ENCODE peak calls at places on chromosomes 13 and 19, in nine cellular contexts. O is glutamatergic neuron, B is fibroblast of mammary gland, X is psoas muscle, H is right lobe of liver, U is lower leg skin, N is fibroblast of lung, M is mesothelial cell of epicardium, G is OCI-LY7. A is an unnamed sample.

GRCh38 chr13:48210178-48210577 is 22.8 kb upstream of the ITM2B start:
- DNase-seq in U (no peak), N (peak; percentile 89), G (no peak), M (no peak), H (no peak), B (peak; percentile 90), O (no peak), X (no peak), A (no peak)

GRCh38 chr19:18896421-18896841 is 473 bp upstream of the CERS1 start:
- DNase-seq in G (no peak), B (no peak), U (no peak), H (no peak), N (peak; percentile 13), X (no peak), O (no peak), M (peak; percentile 43), A (no peak)

GRCh38 chr19:46475976-46476375 is 4.6 kb upstream of the PNMA8A start:
- DNase-seq in B (peak; percentile 73), O (no peak), H (no peak), N (peak; percentile 60), X (no peak), U (no peak), G (no peak), M (no peak), A (no peak)

GRCh38 chr13:36190771-36191170 is 23.6 kb downstream of the SOHLH2 start:
- DNase-seq in G (no peak), B (peak; percentile 5), H (no peak), U (no peak), O (no peak), N (peak; percentile 49), M (no peak), X (no peak), A (no peak)

GRCh38 chr13:94707400-94708021 is 4.8 kb downstream of the SOX21 start:
- DNase-seq in N (no peak), G (no peak), X (no peak), O (peak; percentile 47), H (no peak), B (no peak), M (peak; percentile 42), U (no peak), A (peak; percentile 60)

GRCh38 chr13:113623491-113624234 is 34.3 kb downstream of the ATP4B start:
- DNase-seq in G (no peak), X (no peak), H (no peak), N (no peak), B (no peak), O (no peak), M (no peak), U (no peak), A (peak; percentile 14)

GRCh38 chr13:59843040-59843439 is 320.7 kb downstream of the DIAPH3 start:
- DNase-seq in O (no peak), U (no peak), N (no peak), X (no peak), B (no peak), M (no peak), G (no peak), H (no peak), A (no peak)

GRCh38 chr13:96091164-96091931 is 1.4 kb downstream of the HS6ST3 start:
- DNase-seq in O (peak; percentile 45), X (peak; percentile 13), U (peak; percentile 87), M (peak; percentile 41), N (peak; percentile 5), H (peak; percentile 44), G (no peak), B (no peak), A (peak; percentile 19)

GRCh38 chr13:43469791-43470190 is 317.0 kb downstream of the ENOX1 start:
- DNase-seq in M (no peak), N (peak; percentile 2), U (no peak), O (no peak), B (no peak), X (no peak), H (no peak), G (no peak), A (no peak)

GRCh38 chr19:16654151-16654550 is 5.8 kb downstream of the SMIM7 start:
- DNase-seq in M (no peak), N (no peak), G (no peak), X (no peak), B (peak; percentile 27), O (no peak), H (no peak), U (no peak), A (no peak)

GRCh38 chr19:48628486-48629296 is 8.5 kb downstream of the DBP start:
- DNase-seq in N (no peak), O (peak; percentile 28), G (no peak), B (no peak), U (no peak), H (peak; percentile 61), M (no peak), X (no peak), A (no peak)

GRCh38 chr19:48629599-48630288 is 7.4 kb downstream of the DBP start:
- DNase-seq in N (peak; percentile 73), H (peak; percentile 72), M (no peak), U (no peak), X (peak; percentile 73), B (no peak), G (no peak), O (peak; percentile 87), A (no peak)

GRCh38 chr19:48631254-48631653 is 5.9 kb downstream of the DBP start:
- DNase-seq in G (no peak), X (no peak), O (no peak), B (no peak), N (no peak), H (peak; percentile 50), M (no peak), U (no peak), A (no peak)

GRCh38 chr19:48629297-48629598 is 7.9 kb downstream of the DBP start:
- DNase-seq in N (no peak), U (no peak), X (no peak), M (no peak), H (peak; percentile 54), O (no peak), B (no peak), G (no peak), A (no peak)

GRCh38 chr19:48630289-48631036 is 6.7 kb downstream of the DBP start:
- DNase-seq in M (peak; percentile 61), H (peak; percentile 76), N (peak; percentile 58), G (no peak), B (no peak), O (peak; percentile 59), U (peak; percentile 96), X (peak; percentile 68), A (no peak)
- TF ChIP-seq CTCF in M (no peak), H (peak; percentile 6), N (peak; percentile 36), G (no peak), B (no peak), O (no peak), U (no peak), X (no peak), A (no peak)

GRCh38 chr13:41942462-41943094 is 18.3 kb downstream of the VWA8 start:
- DNase-seq in U (no peak), G (peak; percentile 13), N (peak; percentile 50), O (peak; percentile 44), H (no peak), M (no peak), X (no peak), B (peak; percentile 64), A (no peak)
- TF ChIP-seq CTCF in U (no peak), G (peak; percentile 46), N (peak; percentile 63), O (peak; percentile 43), H (no peak), M (no peak), X (peak; percentile 47), B (peak; percentile 49), A (peak; percentile 30)

GRCh38 chr19:7444042-7444441 is 44.8 kb downstream of the PEX11G start:
- DNase-seq in M (no peak), B (no peak), U (no peak), N (no peak), O (no peak), H (no peak), X (no peak), G (no peak), A (no peak)

GRCh38 chr19:7447648-7448047 is 41.2 kb downstream of the PEX11G start:
- DNase-seq in M (no peak), O (no peak), B (no peak), N (no peak), G (no peak), X (no peak), U (no peak), H (no peak), A (no peak)

GRCh38 chr19:7441468-7442146 is 47.2 kb downstream of the PEX11G start:
- DNase-seq in X (no peak), B (no peak), H (no peak), U (no peak), N (no peak), G (no peak), O (no peak), M (no peak), A (no peak)

GRCh38 chr19:7442423-7442822 is 46.4 kb downstream of the PEX11G start:
- DNase-seq in B (peak; percentile 20), X (no peak), O (no peak), U (no peak), G (no peak), H (no peak), M (no peak), N (no peak), A (no peak)

DNA sequence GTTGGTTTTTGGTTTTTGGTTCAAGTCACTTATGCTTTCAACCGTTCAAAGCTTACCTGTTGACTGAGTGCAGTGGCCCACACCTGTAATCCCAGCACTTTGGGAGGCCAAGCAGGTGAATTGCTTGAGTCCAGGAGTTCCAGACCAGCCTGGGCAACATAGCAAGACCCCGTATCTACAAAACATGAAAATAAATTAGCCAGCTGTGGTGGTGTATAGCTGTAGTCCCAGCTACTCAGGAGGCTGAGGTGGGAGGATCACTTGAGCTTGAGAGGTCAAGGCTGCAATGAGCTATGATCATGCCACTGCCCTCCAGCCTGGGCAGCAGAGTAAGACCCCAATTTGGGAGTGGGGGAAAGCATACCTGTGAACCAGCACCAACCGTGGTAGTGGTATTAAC is 43.7 kb downstream of the PEX11G start:
- DNase-seq in X (no peak), H (no peak), B (no peak), M (no peak), O (no peak), G (no peak), N (no peak), U (no peak), A (no peak)
- TF ChIP-seq CTCF in X (no peak), H (no peak), B (no peak), M (no peak), O (no peak), G (no peak), N (no peak), U (no peak), A (no peak)

GRCh38 chr19:42601811-42602443 is 7.2 kb upstream of the CEACAM8 start:
- DNase-seq in U (no peak), G (peak; percentile 13), B (peak; percentile 25), X (no peak), O (no peak), N (peak; percentile 22), H (no peak), M (no peak), A (peak; percentile 22)

DNA sequence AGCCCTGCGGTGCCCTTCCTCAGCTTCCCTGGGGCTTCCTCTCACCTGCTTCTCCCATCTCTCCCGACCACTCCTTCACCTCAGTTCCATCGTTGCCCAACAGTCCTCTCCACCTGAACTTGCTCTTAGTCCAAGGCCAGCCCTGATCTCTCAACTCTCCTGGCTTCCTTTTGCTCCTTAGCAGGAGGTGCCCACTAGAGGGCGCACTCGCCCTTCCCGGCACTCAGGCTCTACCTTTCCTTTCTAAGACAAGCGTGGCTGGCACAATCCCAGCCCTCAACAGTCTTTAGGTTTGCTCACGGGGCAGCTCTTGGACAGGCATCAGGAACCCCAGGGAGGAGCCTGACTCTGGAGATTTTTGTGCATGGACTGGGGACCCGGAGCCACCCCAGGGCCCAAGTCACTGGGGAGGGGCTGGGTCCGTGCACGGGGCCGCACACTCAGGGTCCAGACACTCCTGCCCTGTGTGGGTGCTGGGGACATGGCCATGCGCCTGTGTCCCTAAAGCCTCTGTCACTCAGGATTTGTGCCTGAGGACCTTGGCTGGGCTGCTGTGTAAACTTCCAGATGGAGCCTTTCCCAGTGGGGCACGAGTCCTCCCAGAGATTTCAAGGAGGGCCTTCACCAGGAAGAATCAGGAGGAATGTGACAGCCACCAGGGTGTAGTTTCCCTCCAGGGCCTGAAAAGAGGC is 12.1 kb upstream of the CEACAM8 start:
- DNase-seq in H (peak; percentile 57), U (no peak), B (peak; percentile 40), M (no peak), N (peak; percentile 2), O (peak; percentile 83), G (peak; percentile 56), X (peak; percentile 37), A (peak; percentile 60)
- TF ChIP-seq CTCF in H (peak; percentile 41), U (no peak), B (peak; percentile 75), M (peak; percentile 43), N (peak; percentile 58), O (peak; percentile 84), G (peak; percentile 89), X (peak; percentile 11), A (peak; percentile 68)

A was measured in neural crest cell.